ENCODE peak calls at places on chromosomes 3 and 15, in four cellular contexts. One of them, this sample, is unnamed.

GRCh38 chr15:73996939-73997338 is 2.4 kb downstream of the PML start:
- DNase-seq in colonic mucosa: no peak
- DNase-seq in NCI-H446: no peak
- DNase-seq in CD8-positive, alpha-beta T cell: no peak
- DNase-seq in this sample: no peak

GRCh38 chr3:175149675-175150074 is 290.5 kb downstream of the NAALADL2 start:
- DNase-seq in colonic mucosa: peak; percentile 77
- DNase-seq in NCI-H446: peak; percentile 87
- DNase-seq in CD8-positive, alpha-beta T cell: no peak
- DNase-seq in this sample: no peak

GRCh38 chr15:45254405-45255293 is 2.6 kb downstream of the SLC28A2 start:
- DNase-seq in colonic mucosa: peak; percentile 38
- DNase-seq in NCI-H446: no peak
- DNase-seq in CD8-positive, alpha-beta T cell: no peak
- DNase-seq in this sample: no peak

GRCh38 chr3:79383402-79384012 is 384.3 kb downstream of the ROBO1 start:
- DNase-seq in colonic mucosa: no peak
- DNase-seq in NCI-H446: no peak
- DNase-seq in CD8-positive, alpha-beta T cell: no peak
- DNase-seq in this sample: no peak

GRCh38 chr15:66228807-66229557 is 24.6 kb downstream of the MEGF11 start:
- DNase-seq in colonic mucosa: no peak
- DNase-seq in NCI-H446: no peak
- DNase-seq in CD8-positive, alpha-beta T cell: no peak
- DNase-seq in this sample: no peak

GRCh38 chr3:106963446-106963845 is 413.8 kb upstream of the CCDC54 start:
- DNase-seq in colonic mucosa: no peak
- DNase-seq in NCI-H446: no peak
- DNase-seq in CD8-positive, alpha-beta T cell: no peak
- DNase-seq in this sample: no peak

GRCh38 chr3:178629430-178630178 is 93.4 kb downstream of the KCNMB2 start:
- DNase-seq in colonic mucosa: no peak
- DNase-seq in NCI-H446: no peak
- DNase-seq in CD8-positive, alpha-beta T cell: no peak
- DNase-seq in this sample: no peak

GRCh38 chr15:84839714-84840113 is 22.6 kb downstream of the ALPK3 start:
- DNase-seq in colonic mucosa: no peak
- DNase-seq in NCI-H446: no peak
- DNase-seq in CD8-positive, alpha-beta T cell: no peak
- DNase-seq in this sample: no peak

GRCh38 chr15:71747128-71748083 is 62.9 kb upstream of the NR2E3 start:
- DNase-seq in colonic mucosa: peak; percentile 36
- DNase-seq in NCI-H446: no peak
- DNase-seq in CD8-positive, alpha-beta T cell: no peak
- DNase-seq in this sample: no peak

GRCh38 chr3:182325213-182325941 is 467.9 kb upstream of the ATP11B start:
- DNase-seq in colonic mucosa: no peak
- DNase-seq in NCI-H446: peak; percentile 16
- DNase-seq in CD8-positive, alpha-beta T cell: no peak
- DNase-seq in this sample: no peak

GRCh38 chr15:77592768-77593167 is 39.9 kb downstream of the LINGO1 start:
- DNase-seq in colonic mucosa: no peak
- DNase-seq in NCI-H446: no peak
- DNase-seq in CD8-positive, alpha-beta T cell: no peak
- DNase-seq in this sample: no peak

GRCh38 chr3:111763968-111764367 is 95.1 kb upstream of the PHLDB2 start:
- DNase-seq in colonic mucosa: no peak
- DNase-seq in NCI-H446: no peak
- DNase-seq in CD8-positive, alpha-beta T cell: no peak
- DNase-seq in this sample: no peak

GRCh38 chr3:134606033-134607025 is 44.5 kb downstream of the KY start:
- DNase-seq in colonic mucosa: peak; percentile 19
- DNase-seq in NCI-H446: no peak
- DNase-seq in CD8-positive, alpha-beta T cell: no peak
- DNase-seq in this sample: no peak

GRCh38 chr3:183500981-183501704 is 54.4 kb downstream of the KLHL6 start:
- DNase-seq in colonic mucosa: no peak
- DNase-seq in NCI-H446: no peak
- DNase-seq in CD8-positive, alpha-beta T cell: no peak
- DNase-seq in this sample: no peak

GRCh38 chr15:80996247-80996646 is 4.5 kb upstream of the TLNRD1 start:
- DNase-seq in colonic mucosa: no peak
- DNase-seq in NCI-H446: peak; percentile 31
- DNase-seq in CD8-positive, alpha-beta T cell: no peak
- DNase-seq in this sample: no peak

GRCh38 chr15:50718700-50719125 is 32.1 kb upstream of the TRPM7 start:
- DNase-seq in colonic mucosa: no peak
- DNase-seq in NCI-H446: no peak
- DNase-seq in CD8-positive, alpha-beta T cell: no peak
- DNase-seq in this sample: no peak

GRCh38 chr3:108342829-108343478 is 46.6 kb downstream of the HHLA2 start:
- DNase-seq in colonic mucosa: no peak
- DNase-seq in NCI-H446: no peak
- DNase-seq in CD8-positive, alpha-beta T cell: no peak
- DNase-seq in this sample: no peak

GRCh38 chr15:20345401-20345958 is 196.1 kb downstream of the GOLGA6L6 start:
- DNase-seq in colonic mucosa: no peak
- DNase-seq in NCI-H446: no peak
- DNase-seq in CD8-positive, alpha-beta T cell: no peak
- DNase-seq in this sample: no peak

GRCh38 chr3:152910211-152910610 is 75.3 kb downstream of the P2RY1 start:
- DNase-seq in colonic mucosa: no peak
- DNase-seq in NCI-H446: no peak
- DNase-seq in CD8-positive, alpha-beta T cell: no peak
- DNase-seq in this sample: no peak

GRCh38 chr3:139308156-139309017 is 35.4 kb upstream of the MRPS22 start:
- DNase-seq in colonic mucosa: no peak
- DNase-seq in NCI-H446: no peak
- DNase-seq in CD8-positive, alpha-beta T cell: no peak
- DNase-seq in this sample: no peak

GRCh38 chr3:59839283-59839682 is 789.5 kb upstream of the CFAP20DC start:
- DNase-seq in colonic mucosa: no peak
- DNase-seq in NCI-H446: no peak
- DNase-seq in CD8-positive, alpha-beta T cell: no peak
- DNase-seq in this sample: no peak

This sample was measured in left ventricle myocardium inferior.